ENCODE peak calls at places on chromosomes 5 and 9, in ten cellular contexts. One of them, this sample, is unnamed.

GRCh38 chr5:141843156-141843927 is 34.9 kb downstream of the PCDH1 start:
- DNase-seq in heart left ventricle: no peak
- DNase-seq in T1000: no peak
- DNase-seq in SIG-M5: no peak
- DNase-seq in GM13977: no peak
- DNase-seq in NCI-H1048: no peak
- DNase-seq in iPS-NIHi11: no peak
- DNase-seq in NCI-H446 treated with DMSO at 0.1 percent for 48 hours: no peak
- DNase-seq in ureter: peak
- DNase-seq in anterior cingulate cortex: no peak
- DNase-seq in this sample: no peak

GRCh38 chr5:6631441-6631840 is 1.4 kb downstream of the NSUN2 start:
- DNase-seq in heart left ventricle: no peak
- DNase-seq in T1000: no peak
- DNase-seq in SIG-M5: no peak
- DNase-seq in GM13977: no peak
- DNase-seq in NCI-H1048: no peak
- DNase-seq in iPS-NIHi11: no peak
- DNase-seq in NCI-H446 treated with DMSO at 0.1 percent for 48 hours: no peak
- DNase-seq in ureter: no peak
- DNase-seq in anterior cingulate cortex: no peak
- DNase-seq in this sample: no peak

GRCh38 chr5:3828761-3829160 is 233.1 kb downstream of the IRX1 start:
- DNase-seq in heart left ventricle: no peak
- DNase-seq in T1000: no peak
- DNase-seq in SIG-M5: no peak
- DNase-seq in GM13977: no peak
- DNase-seq in NCI-H1048: no peak
- DNase-seq in iPS-NIHi11: peak
- DNase-seq in NCI-H446 treated with DMSO at 0.1 percent for 48 hours: no peak
- DNase-seq in ureter: no peak
- DNase-seq in anterior cingulate cortex: no peak
- DNase-seq in this sample: no peak

GRCh38 chr5:164013077-164013670 is 507.8 kb downstream of the MAT2B start:
- DNase-seq in heart left ventricle: no peak
- DNase-seq in T1000: peak
- DNase-seq in SIG-M5: no peak
- DNase-seq in GM13977: peak
- DNase-seq in NCI-H1048: peak
- DNase-seq in iPS-NIHi11: peak
- DNase-seq in NCI-H446 treated with DMSO at 0.1 percent for 48 hours: peak
- DNase-seq in ureter: peak
- DNase-seq in anterior cingulate cortex: no peak
- DNase-seq in this sample: peak

GRCh38 chr5:1320436-1321344 is 24.2 kb downstream of the CLPTM1L start:
- DNase-seq in heart left ventricle: no peak
- DNase-seq in T1000: no peak
- DNase-seq in SIG-M5: no peak
- DNase-seq in GM13977: no peak
- DNase-seq in NCI-H1048: no peak
- DNase-seq in iPS-NIHi11: no peak
- DNase-seq in NCI-H446 treated with DMSO at 0.1 percent for 48 hours: no peak
- DNase-seq in ureter: no peak
- DNase-seq in anterior cingulate cortex: no peak
- DNase-seq in this sample: peak

GRCh38 chr5:15026506-15026905 is 154.9 kb upstream of the ANKH start:
- DNase-seq in heart left ventricle: no peak
- DNase-seq in T1000: no peak
- DNase-seq in SIG-M5: no peak
- DNase-seq in GM13977: no peak
- DNase-seq in NCI-H1048: no peak
- DNase-seq in iPS-NIHi11: no peak
- DNase-seq in NCI-H446 treated with DMSO at 0.1 percent for 48 hours: no peak
- DNase-seq in ureter: no peak
- DNase-seq in anterior cingulate cortex: no peak
- DNase-seq in this sample: no peak

GRCh38 chr5:12357596-12357995 is 453.4 kb upstream of the CTNND2 start:
- DNase-seq in heart left ventricle: no peak
- DNase-seq in T1000: no peak
- DNase-seq in SIG-M5: no peak
- DNase-seq in GM13977: no peak
- DNase-seq in NCI-H1048: no peak
- DNase-seq in iPS-NIHi11: no peak
- DNase-seq in NCI-H446 treated with DMSO at 0.1 percent for 48 hours: no peak
- DNase-seq in ureter: no peak
- DNase-seq in anterior cingulate cortex: no peak
- DNase-seq in this sample: no peak

GRCh38 chr9:3441197-3441816 is 84.5 kb downstream of the RFX3 start:
- DNase-seq in heart left ventricle: no peak
- DNase-seq in T1000: no peak
- DNase-seq in SIG-M5: no peak
- DNase-seq in GM13977: peak
- DNase-seq in NCI-H1048: peak
- DNase-seq in iPS-NIHi11: peak
- DNase-seq in NCI-H446 treated with DMSO at 0.1 percent for 48 hours: peak
- DNase-seq in ureter: peak
- DNase-seq in anterior cingulate cortex: no peak
- DNase-seq in this sample: no peak

GRCh38 chr9:118554987-118555386 is 814.2 kb downstream of the BRINP1 start:
- DNase-seq in heart left ventricle: no peak
- DNase-seq in T1000: no peak
- DNase-seq in SIG-M5: no peak
- DNase-seq in GM13977: no peak
- DNase-seq in NCI-H1048: no peak
- DNase-seq in iPS-NIHi11: no peak
- DNase-seq in NCI-H446 treated with DMSO at 0.1 percent for 48 hours: no peak
- DNase-seq in ureter: no peak
- DNase-seq in anterior cingulate cortex: no peak
- DNase-seq in this sample: no peak

GRCh38 chr9:87824216-87824875 is 58.3 kb upstream of the SPATA31E1 start:
- DNase-seq in heart left ventricle: no peak
- DNase-seq in T1000: no peak
- DNase-seq in SIG-M5: no peak
- DNase-seq in GM13977: no peak
- DNase-seq in NCI-H1048: no peak
- DNase-seq in iPS-NIHi11: peak
- DNase-seq in NCI-H446 treated with DMSO at 0.1 percent for 48 hours: no peak
- DNase-seq in ureter: no peak
- DNase-seq in anterior cingulate cortex: no peak
- DNase-seq in this sample: no peak

GRCh38 chr5:139851558-139851957 is 56.0 kb downstream of the PSD2 start:
- DNase-seq in heart left ventricle: peak
- DNase-seq in T1000: no peak
- DNase-seq in SIG-M5: no peak
- DNase-seq in GM13977: no peak
- DNase-seq in NCI-H1048: no peak
- DNase-seq in iPS-NIHi11: no peak
- DNase-seq in NCI-H446 treated with DMSO at 0.1 percent for 48 hours: no peak
- DNase-seq in ureter: no peak
- DNase-seq in anterior cingulate cortex: no peak
- DNase-seq in this sample: no peak

GRCh38 chr9:110990481-110990880 is 47.8 kb downstream of the LPAR1 start:
- DNase-seq in heart left ventricle: no peak
- DNase-seq in T1000: no peak
- DNase-seq in SIG-M5: no peak
- DNase-seq in GM13977: no peak
- DNase-seq in NCI-H1048: no peak
- DNase-seq in iPS-NIHi11: no peak
- DNase-seq in NCI-H446 treated with DMSO at 0.1 percent for 48 hours: no peak
- DNase-seq in ureter: no peak
- DNase-seq in anterior cingulate cortex: no peak
- DNase-seq in this sample: no peak

GRCh38 chr5:53406630-53407316 is 73.7 kb upstream of the FST start:
- DNase-seq in heart left ventricle: no peak
- DNase-seq in T1000: no peak
- DNase-seq in SIG-M5: no peak
- DNase-seq in GM13977: no peak
- DNase-seq in NCI-H1048: no peak
- DNase-seq in iPS-NIHi11: no peak
- DNase-seq in NCI-H446 treated with DMSO at 0.1 percent for 48 hours: no peak
- DNase-seq in ureter: no peak
- DNase-seq in anterior cingulate cortex: no peak
- DNase-seq in this sample: no peak

GRCh38 chr9:68808481-68808880 is 103.4 kb downstream of the PIP5K1B start:
- DNase-seq in heart left ventricle: no peak
- DNase-seq in T1000: no peak
- DNase-seq in SIG-M5: no peak
- DNase-seq in GM13977: no peak
- DNase-seq in NCI-H1048: no peak
- DNase-seq in iPS-NIHi11: no peak
- DNase-seq in NCI-H446 treated with DMSO at 0.1 percent for 48 hours: no peak
- DNase-seq in ureter: no peak
- DNase-seq in anterior cingulate cortex: no peak
- DNase-seq in this sample: no peak

GRCh38 chr9:16029056-16029615 is 476.3 kb downstream of the CCDC171 start:
- DNase-seq in heart left ventricle: no peak
- DNase-seq in T1000: no peak
- DNase-seq in SIG-M5: no peak
- DNase-seq in GM13977: no peak
- DNase-seq in NCI-H1048: no peak
- DNase-seq in iPS-NIHi11: no peak
- DNase-seq in NCI-H446 treated with DMSO at 0.1 percent for 48 hours: no peak
- DNase-seq in ureter: no peak
- DNase-seq in anterior cingulate cortex: no peak
- DNase-seq in this sample: no peak

GRCh38 chr9:99858087-99858486 is 36.4 kb downstream of the NR4A3 start:
- DNase-seq in heart left ventricle: no peak
- DNase-seq in T1000: no peak
- DNase-seq in SIG-M5: no peak
- DNase-seq in GM13977: no peak
- DNase-seq in NCI-H1048: no peak
- DNase-seq in iPS-NIHi11: no peak
- DNase-seq in NCI-H446 treated with DMSO at 0.1 percent for 48 hours: no peak
- DNase-seq in ureter: no peak
- DNase-seq in anterior cingulate cortex: no peak
- DNase-seq in this sample: no peak

GRCh38 chr9:8652282-8652681 is 852.7 kb upstream of the DMAC1 start:
- DNase-seq in heart left ventricle: no peak
- DNase-seq in T1000: no peak
- DNase-seq in SIG-M5: no peak
- DNase-seq in GM13977: no peak
- DNase-seq in NCI-H1048: no peak
- DNase-seq in iPS-NIHi11: no peak
- DNase-seq in NCI-H446 treated with DMSO at 0.1 percent for 48 hours: peak
- DNase-seq in ureter: no peak
- DNase-seq in anterior cingulate cortex: no peak
- DNase-seq in this sample: no peak

GRCh38 chr5:172800088-172800551 is 29.1 kb upstream of the DUSP1 start:
- DNase-seq in heart left ventricle: peak
- DNase-seq in T1000: peak
- DNase-seq in SIG-M5: peak
- DNase-seq in GM13977: no peak
- DNase-seq in NCI-H1048: no peak
- DNase-seq in iPS-NIHi11: no peak
- DNase-seq in NCI-H446 treated with DMSO at 0.1 percent for 48 hours: no peak
- DNase-seq in ureter: no peak
- DNase-seq in anterior cingulate cortex: no peak
- DNase-seq in this sample: peak

GRCh38 chr5:88883566-88884434 is 816 bp upstream of the MEF2C start:
- DNase-seq in heart left ventricle: peak
- DNase-seq in T1000: peak
- DNase-seq in SIG-M5: no peak
- DNase-seq in GM13977: peak
- DNase-seq in NCI-H1048: no peak
- DNase-seq in iPS-NIHi11: peak
- DNase-seq in NCI-H446 treated with DMSO at 0.1 percent for 48 hours: peak
- DNase-seq in ureter: peak
- DNase-seq in anterior cingulate cortex: peak
- DNase-seq in this sample: peak

GRCh38 chr9:124377985-124378384 is 37.3 kb downstream of the PSMB7 start:
- DNase-seq in heart left ventricle: no peak
- DNase-seq in T1000: no peak
- DNase-seq in SIG-M5: no peak
- DNase-seq in GM13977: no peak
- DNase-seq in NCI-H1048: no peak
- DNase-seq in iPS-NIHi11: no peak
- DNase-seq in NCI-H446 treated with DMSO at 0.1 percent for 48 hours: no peak
- DNase-seq in ureter: no peak
- DNase-seq in anterior cingulate cortex: no peak
- DNase-seq in this sample: no peak

GRCh38 chr5:36279054-36279698 is 22.5 kb downstream of the RANBP3L start:
- DNase-seq in heart left ventricle: no peak
- DNase-seq in T1000: no peak
- DNase-seq in SIG-M5: no peak
- DNase-seq in GM13977: no peak
- DNase-seq in NCI-H1048: no peak
- DNase-seq in iPS-NIHi11: no peak
- DNase-seq in NCI-H446 treated with DMSO at 0.1 percent for 48 hours: no peak
- DNase-seq in ureter: no peak
- DNase-seq in anterior cingulate cortex: no peak
- DNase-seq in this sample: no peak

GRCh38 chr9:114061830-114062474 is 16.1 kb downstream of the AMBP start:
- DNase-seq in heart left ventricle: no peak
- DNase-seq in T1000: no peak
- DNase-seq in SIG-M5: no peak
- DNase-seq in GM13977: no peak
- DNase-seq in NCI-H1048: no peak
- DNase-seq in iPS-NIHi11: no peak
- DNase-seq in NCI-H446 treated with DMSO at 0.1 percent for 48 hours: no peak
- DNase-seq in ureter: no peak
- DNase-seq in anterior cingulate cortex: no peak
- DNase-seq in this sample: no peak

GRCh38 chr5:18314192-18314778 is 680.0 kb downstream of the TAF11L14 start:
- DNase-seq in heart left ventricle: no peak
- DNase-seq in T1000: no peak
- DNase-seq in SIG-M5: no peak
- DNase-seq in GM13977: peak
- DNase-seq in NCI-H1048: no peak
- DNase-seq in iPS-NIHi11: peak
- DNase-seq in NCI-H446 treated with DMSO at 0.1 percent for 48 hours: peak
- DNase-seq in ureter: no peak
- DNase-seq in anterior cingulate cortex: no peak
- DNase-seq in this sample: no peak

GRCh38 chr9:131028221-131028884 is 19.4 kb downstream of the LAMC3 start:
- DNase-seq in heart left ventricle: peak
- DNase-seq in T1000: no peak
- DNase-seq in SIG-M5: no peak
- DNase-seq in GM13977: no peak
- DNase-seq in NCI-H1048: no peak
- DNase-seq in iPS-NIHi11: no peak
- DNase-seq in NCI-H446 treated with DMSO at 0.1 percent for 48 hours: no peak
- DNase-seq in ureter: no peak
- DNase-seq in anterior cingulate cortex: no peak
- DNase-seq in this sample: no peak

GRCh38 chr5:65197899-65198776 is 283.6 kb downstream of the ADAMTS6 start:
- DNase-seq in heart left ventricle: no peak
- DNase-seq in T1000: no peak
- DNase-seq in SIG-M5: no peak
- DNase-seq in GM13977: no peak
- DNase-seq in NCI-H1048: no peak
- DNase-seq in iPS-NIHi11: no peak
- DNase-seq in NCI-H446 treated with DMSO at 0.1 percent for 48 hours: no peak
- DNase-seq in ureter: no peak
- DNase-seq in anterior cingulate cortex: no peak
- DNase-seq in this sample: no peak

GRCh38 chr9:89999176-89999533 is 394.3 kb downstream of the GADD45G start:
- DNase-seq in heart left ventricle: no peak
- DNase-seq in T1000: no peak
- DNase-seq in SIG-M5: no peak
- DNase-seq in GM13977: no peak
- DNase-seq in NCI-H1048: no peak
- DNase-seq in iPS-NIHi11: peak
- DNase-seq in NCI-H446 treated with DMSO at 0.1 percent for 48 hours: no peak
- DNase-seq in ureter: peak
- DNase-seq in anterior cingulate cortex: no peak
- DNase-seq in this sample: no peak

GRCh38 chr5:86679529-86679928 is 61.8 kb downstream of the COX7C start:
- DNase-seq in heart left ventricle: no peak
- DNase-seq in T1000: no peak
- DNase-seq in SIG-M5: no peak
- DNase-seq in GM13977: peak
- DNase-seq in NCI-H1048: no peak
- DNase-seq in iPS-NIHi11: peak
- DNase-seq in NCI-H446 treated with DMSO at 0.1 percent for 48 hours: peak
- DNase-seq in ureter: peak
- DNase-seq in anterior cingulate cortex: no peak
- DNase-seq in this sample: no peak

GRCh38 chr5:174573210-174574014 is 151.0 kb upstream of the MSX2 start:
- DNase-seq in heart left ventricle: no peak
- DNase-seq in T1000: no peak
- DNase-seq in SIG-M5: no peak
- DNase-seq in GM13977: no peak
- DNase-seq in NCI-H1048: no peak
- DNase-seq in iPS-NIHi11: no peak
- DNase-seq in NCI-H446 treated with DMSO at 0.1 percent for 48 hours: no peak
- DNase-seq in ureter: no peak
- DNase-seq in anterior cingulate cortex: no peak
- DNase-seq in this sample: no peak